ENCODE peak calls at places on chromosomes 12 and 14, in seven cellular contexts. D is lower lobe of right lung, H is left lung, N is uterus, W is body of pancreas, Z is tibial artery, B is BE2C. A is an unnamed sample.

GRCh38 chr14:65160091-65160490 is 57.8 kb upstream of the MAX start:
- DNase-seq in D (no peak), H (no peak), N (no peak), W (no peak), Z (no peak), B (no peak), A (no peak)

GRCh38 chr12:132003846-132004245 is 54.1 kb downstream of the EP400 start:
- DNase-seq in D (no peak), H (no peak), N (no peak), W (no peak), Z (no peak), B (no peak), A (no peak)

GRCh38 chr12:23536293-23536692 is 413.2 kb downstream of the SOX5 start:
- DNase-seq in D (no peak), H (no peak), N (no peak), W (peak; percentile 3), Z (no peak), B (no peak), A (no peak)

GRCh38 chr14:73426877-73427276 is 31.5 kb downstream of the NUMB start:
- DNase-seq in D (no peak), H (no peak), N (no peak), W (peak; percentile 10), Z (no peak), B (no peak), A (no peak)

GRCh38 chr14:80325688-80326087 is 114.4 kb upstream of the DIO2 start:
- DNase-seq in D (no peak), H (no peak), N (no peak), W (no peak), Z (no peak), B (no peak), A (no peak)

GRCh38 chr14:104703269-104703668 is 13.9 kb downstream of the INF2 start:
- DNase-seq in D (no peak), H (no peak), N (no peak), W (no peak), Z (no peak), B (no peak), A (no peak)

GRCh38 chr12:84463756-84464495 is 448.7 kb downstream of the SLC6A15 start:
- DNase-seq in D (no peak), H (no peak), N (no peak), W (no peak), Z (no peak), B (no peak), A (no peak)

GRCh38 chr12:89162704-89163261 is 189.5 kb downstream of the DUSP6 start:
- DNase-seq in D (peak; percentile 70), H (peak; percentile 75), N (peak; percentile 70), W (peak; percentile 79), Z (peak; percentile 83), B (no peak), A (no peak)

GRCh38 chr12:90013409-90013808 is 304.8 kb upstream of the ATP2B1 start:
- DNase-seq in D (no peak), H (no peak), N (no peak), W (no peak), Z (no peak), B (peak; percentile 33), A (peak; percentile 42)

GRCh38 chr14:64826333-64826732 is 53.4 kb downstream of the SPTB start:
- DNase-seq in D (no peak), H (no peak), N (no peak), W (no peak), Z (no peak), B (no peak), A (no peak)

GRCh38 chr12:115199831-115200230 is 515.9 kb upstream of the TBX3 start:
- DNase-seq in D (no peak), H (no peak), N (no peak), W (no peak), Z (no peak), B (no peak), A (no peak)

GRCh38 chr12:80044694-80045046 is 54.7 kb upstream of the OTOGL start:
- DNase-seq in D (no peak), H (no peak), N (no peak), W (no peak), Z (no peak), B (no peak), A (no peak)

GRCh38 chr12:9244894-9245293 is 36.7 kb upstream of the PZP start:
- DNase-seq in D (no peak), H (no peak), N (no peak), W (peak; percentile 56), Z (no peak), B (no peak), A (no peak)

GRCh38 chr12:116159175-116159574 is 118.3 kb downstream of the MED13L start:
- DNase-seq in D (no peak), H (no peak), N (no peak), W (no peak), Z (no peak), B (peak; percentile 32), A (no peak)

GRCh38 chr12:104222981-104223380 is 7.4 kb downstream of the TXNRD1 start:
- DNase-seq in D (no peak), H (no peak), N (no peak), W (no peak), Z (no peak), B (no peak), A (no peak)

GRCh38 chr12:60072911-60073310 is 477.1 kb downstream of the SLC16A7 start:
- DNase-seq in D (no peak), H (no peak), N (no peak), W (no peak), Z (no peak), B (no peak), A (no peak)

GRCh38 chr14:106291626-106292025 is 765.2 kb downstream of the TMEM121 start:
- DNase-seq in D (no peak), H (no peak), N (no peak), W (no peak), Z (no peak), B (no peak), A (no peak)

GRCh38 chr14:106286697-106287290 is 760.4 kb downstream of the TMEM121 start:
- DNase-seq in D (no peak), H (no peak), N (no peak), W (no peak), Z (no peak), B (peak; percentile 44), A (no peak)

DNA sequence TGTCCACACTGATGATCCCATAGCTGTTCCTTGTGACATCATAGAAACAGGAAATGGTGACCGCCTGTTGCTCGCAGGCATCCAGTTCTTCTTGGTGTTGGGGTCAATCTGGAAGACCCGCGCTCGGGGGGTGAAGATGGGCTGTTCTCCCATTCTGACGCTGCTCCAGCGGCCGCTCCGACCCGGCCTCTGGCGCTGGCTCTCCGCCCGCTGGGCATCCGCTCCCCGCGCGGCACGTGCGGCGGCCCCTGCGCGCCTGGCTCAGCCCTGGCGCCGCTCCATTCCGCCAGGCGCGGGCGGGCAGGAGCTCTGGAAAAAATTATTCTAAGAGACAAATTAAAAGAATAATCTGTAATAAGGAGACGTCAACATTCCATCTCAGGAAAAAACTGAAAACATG is 761.1 kb downstream of the TMEM121 start:
- DNase-seq in D (no peak), H (no peak), N (no peak), W (no peak), Z (no peak), B (no peak), A (no peak)
- H3K9me3 ChIP-seq in D (no peaks in the 10 kb centered on the region), H (no peaks in the 10 kb centered on the region), N (no peaks in the 10 kb centered on the region), W (no peaks in the 10 kb centered on the region), Z (no peaks in the 10 kb centered on the region), B (no peaks in the 10 kb centered on the region), A (no peaks in the 10 kb centered on the region)

DNA sequence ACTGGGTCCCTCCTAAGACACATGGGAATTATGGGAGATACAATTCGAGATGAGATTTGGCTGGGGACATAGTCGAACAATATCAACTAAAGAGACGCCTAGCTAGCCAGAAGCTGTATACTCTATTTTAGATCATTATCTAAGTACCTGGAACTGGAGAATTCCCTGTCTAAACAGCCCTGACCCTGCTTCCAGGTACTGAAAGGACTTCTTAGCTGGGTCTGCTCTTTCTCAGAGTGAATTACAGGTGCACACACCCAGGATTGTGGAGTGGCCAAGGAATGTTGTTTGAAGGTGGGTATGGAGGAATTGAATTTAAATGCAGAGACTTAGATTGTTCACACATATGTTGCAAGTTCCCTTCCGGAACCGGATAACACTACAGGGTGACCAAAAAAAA is 733.0 kb downstream of the RPS29 start:
- DNase-seq in D (no peak), H (no peak), N (no peak), W (no peak), Z (no peak), B (no peak), A (no peak)
- TF ChIP-seq CTCF in D (no peak), H (no peak), N (no peak), W (no peak), Z (no peak), B (no peak), A (no peak)

GRCh38 chr12:121630791-121631190 is 4.5 kb downstream of the ORAI1 start:
- DNase-seq in D (no peak), H (no peak), N (no peak), W (no peak), Z (no peak), B (no peak), A (no peak)
- H3K4me1 ChIP-seq in D (peaks cover 65% of the 10 kb centered on the region), H (peaks cover 9% of the 10 kb centered on the region), N (no peaks in the 10 kb centered on the region), W (peaks cover 38% of the 10 kb centered on the region), Z (peaks cover 18% of the 10 kb centered on the region), B (peaks cover 16% of the 10 kb centered on the region), A (peaks cover 12% of the 10 kb centered on the region)

GRCh38 chr14:23623962-23624361 is 12.2 kb upstream of the DHRS2 start:
- DNase-seq in D (no peak), H (no peak), N (no peak), W (no peak), Z (no peak), B (no peak), A (no peak)

GRCh38 chr14:23622990-23623389 is 13.2 kb upstream of the DHRS2 start:
- DNase-seq in D (no peak), H (no peak), N (no peak), W (no peak), Z (no peak), B (no peak), A (no peak)

GRCh38 chr14:23621204-23621931 is 14.8 kb upstream of the DHRS2 start:
- DNase-seq in D (no peak), H (no peak), N (no peak), W (peak; percentile 92), Z (no peak), B (no peak), A (no peak)

GRCh38 chr14:23620177-23620702 is 15.9 kb upstream of the DHRS2 start:
- DNase-seq in D (no peak), H (no peak), N (no peak), W (no peak), Z (no peak), B (no peak), A (no peak)

GRCh38 chr14:23621932-23622495 is 14.2 kb upstream of the DHRS2 start:
- DNase-seq in D (no peak), H (no peak), N (no peak), W (no peak), Z (no peak), B (no peak), A (no peak)
- H3K9me3 ChIP-seq in D (no peaks in the 10 kb centered on the region), H (no peaks in the 10 kb centered on the region), N (no peaks in the 10 kb centered on the region), W (no peaks in the 10 kb centered on the region), Z (no peaks in the 10 kb centered on the region), B (no peaks in the 10 kb centered on the region), A (peaks cover 22% of the 10 kb centered on the region)